ENCODE peak calls at places on chromosomes 2 and 18, in seven cellular contexts. One of them, this sample, is unnamed.

GRCh38 chr2:208101716-208102631 is 22.4 kb downstream of the CRYGD start:
- DNase-seq in upper lobe of right lung: no peak
- DNase-seq in fibroblast of lung: peak; percentile 40
- DNase-seq in H9: no peak
- DNase-seq in A549: no peak
- DNase-seq in tibial nerve: no peak
- DNase-seq in PC-9: no peak
- DNase-seq in this sample: no peak

GRCh38 chr18:49020621-49021021 is 69.9 kb upstream of the SMAD7 start:
- DNase-seq in A549: no peak
- DNase-seq in H9: peak; percentile 25
- DNase-seq in fibroblast of lung: no peak
- DNase-seq in upper lobe of right lung: peak; percentile 62
- DNase-seq in PC-9: peak; percentile 14
- DNase-seq in tibial nerve: no peak
- DNase-seq in this sample: peak; percentile 10

GRCh38 chr2:65722028-65722427 is 289.6 kb upstream of the SPRED2 start:
- DNase-seq in upper lobe of right lung: no peak
- DNase-seq in tibial nerve: peak; percentile 13
- DNase-seq in PC-9: no peak
- DNase-seq in H9: peak; percentile 64
- DNase-seq in A549: no peak
- DNase-seq in fibroblast of lung: peak; percentile 51
- DNase-seq in this sample: peak; percentile 25

GRCh38 chr2:205474746-205475145 is 207.6 kb upstream of the NRP2 start:
- DNase-seq in PC-9: no peak
- DNase-seq in upper lobe of right lung: no peak
- DNase-seq in tibial nerve: no peak
- DNase-seq in fibroblast of lung: no peak
- DNase-seq in H9: no peak
- DNase-seq in A549: no peak
- DNase-seq in this sample: no peak

GRCh38 chr2:100196786-100197494 is 54.5 kb upstream of the AFF3 start:
- DNase-seq in fibroblast of lung: no peak
- DNase-seq in A549: no peak
- DNase-seq in PC-9: no peak
- DNase-seq in tibial nerve: no peak
- DNase-seq in H9: no peak
- DNase-seq in upper lobe of right lung: peak; percentile 28
- DNase-seq in this sample: no peak

GRCh38 chr2:51053213-51053612 is 21.3 kb upstream of the NRXN1 start:
- DNase-seq in PC-9: no peak
- DNase-seq in A549: no peak
- DNase-seq in tibial nerve: no peak
- DNase-seq in H9: no peak
- DNase-seq in fibroblast of lung: no peak
- DNase-seq in upper lobe of right lung: no peak
- DNase-seq in this sample: no peak

GRCh38 chr2:172845008-172845670 is 109.5 kb downstream of the RAPGEF4 start:
- DNase-seq in A549: no peak
- DNase-seq in H9: no peak
- DNase-seq in PC-9: no peak
- DNase-seq in fibroblast of lung: no peak
- DNase-seq in tibial nerve: no peak
- DNase-seq in upper lobe of right lung: no peak
- DNase-seq in this sample: no peak

GRCh38 chr18:42174909-42175308 is 219.9 kb downstream of the PIK3C3 start:
- DNase-seq in H9: peak; percentile 30
- DNase-seq in fibroblast of lung: no peak
- DNase-seq in tibial nerve: no peak
- DNase-seq in A549: no peak
- DNase-seq in upper lobe of right lung: no peak
- DNase-seq in PC-9: no peak
- DNase-seq in this sample: no peak

GRCh38 chr2:160606336-160606735 is 112.7 kb upstream of the RBMS1 start:
- DNase-seq in tibial nerve: no peak
- DNase-seq in A549: no peak
- DNase-seq in PC-9: no peak
- DNase-seq in upper lobe of right lung: no peak
- DNase-seq in H9: no peak
- DNase-seq in fibroblast of lung: no peak
- DNase-seq in this sample: no peak

GRCh38 chr2:185318271-185318724 is 420.3 kb upstream of the FSIP2 start:
- DNase-seq in A549: no peak
- DNase-seq in upper lobe of right lung: no peak
- DNase-seq in fibroblast of lung: no peak
- DNase-seq in tibial nerve: no peak
- DNase-seq in PC-9: no peak
- DNase-seq in H9: no peak
- DNase-seq in this sample: no peak

GRCh38 chr18:13621886-13622619 is 104.3 kb downstream of the FAM210A start:
- DNase-seq in A549: no peak
- DNase-seq in fibroblast of lung: no peak
- DNase-seq in PC-9: no peak
- DNase-seq in H9: no peak
- DNase-seq in upper lobe of right lung: no peak
- DNase-seq in tibial nerve: no peak
- DNase-seq in this sample: no peak

GRCh38 chr2:226001716-226002115 is 602.2 kb downstream of the NYAP2 start:
- DNase-seq in H9: no peak
- DNase-seq in tibial nerve: no peak
- DNase-seq in fibroblast of lung: peak; percentile 41
- DNase-seq in upper lobe of right lung: no peak
- DNase-seq in A549: no peak
- DNase-seq in PC-9: no peak
- DNase-seq in this sample: no peak

GRCh38 chr18:2147424-2147823 is 423.9 kb downstream of the METTL4 start:
- DNase-seq in A549: no peak
- DNase-seq in H9: no peak
- DNase-seq in upper lobe of right lung: no peak
- DNase-seq in PC-9: no peak
- DNase-seq in tibial nerve: no peak
- DNase-seq in fibroblast of lung: no peak
- DNase-seq in this sample: no peak

GRCh38 chr2:240993446-240994160 is 4.8 kb upstream of the SNED1 start:
- DNase-seq in tibial nerve: peak; percentile 8
- DNase-seq in H9: peak; percentile 21
- DNase-seq in upper lobe of right lung: no peak
- DNase-seq in A549: no peak
- DNase-seq in fibroblast of lung: no peak
- DNase-seq in PC-9: no peak
- DNase-seq in this sample: peak; percentile 67

GRCh38 chr2:119616421-119616820 is 62.6 kb upstream of the TMEM177 start:
- DNase-seq in tibial nerve: no peak
- DNase-seq in fibroblast of lung: no peak
- DNase-seq in upper lobe of right lung: no peak
- DNase-seq in A549: no peak
- DNase-seq in PC-9: no peak
- DNase-seq in H9: no peak
- DNase-seq in this sample: no peak

GRCh38 chr18:54684786-54685185 is 93.7 kb downstream of the DYNAP start:
- DNase-seq in PC-9: no peak
- DNase-seq in fibroblast of lung: no peak
- DNase-seq in tibial nerve: no peak
- DNase-seq in A549: no peak
- DNase-seq in upper lobe of right lung: no peak
- DNase-seq in H9: peak; percentile 33
- DNase-seq in this sample: no peak

GRCh38 chr2:54457326-54458023 is 1.3 kb downstream of the SPTBN1 start:
- DNase-seq in A549: peak; percentile 39
- DNase-seq in fibroblast of lung: peak; percentile 17
- DNase-seq in PC-9: peak; percentile 76
- DNase-seq in tibial nerve: no peak
- DNase-seq in H9: peak; percentile 72
- DNase-seq in upper lobe of right lung: peak; percentile 70
- DNase-seq in this sample: peak; percentile 24

GRCh38 chr2:165562235-165562634 is 92.7 kb downstream of the CSRNP3 start:
- DNase-seq in fibroblast of lung: peak; percentile 41
- DNase-seq in upper lobe of right lung: no peak
- DNase-seq in PC-9: no peak
- DNase-seq in A549: no peak
- DNase-seq in tibial nerve: no peak
- DNase-seq in H9: no peak
- DNase-seq in this sample: no peak

GRCh38 chr2:122236152-122236892 is 480.9 kb downstream of the TSN start:
- DNase-seq in fibroblast of lung: peak; percentile 33
- DNase-seq in upper lobe of right lung: no peak
- DNase-seq in H9: no peak
- DNase-seq in A549: peak; percentile 54
- DNase-seq in tibial nerve: no peak
- DNase-seq in PC-9: peak; percentile 36
- DNase-seq in this sample: peak; percentile 62

GRCh38 chr2:144403940-144404339 is 116.0 kb downstream of the ZEB2 start:
- DNase-seq in tibial nerve: no peak
- DNase-seq in PC-9: no peak
- DNase-seq in A549: no peak
- DNase-seq in fibroblast of lung: peak; percentile 35
- DNase-seq in upper lobe of right lung: peak; percentile 60
- DNase-seq in H9: no peak
- DNase-seq in this sample: no peak

GRCh38 chr18:73717570-73717969 is 430.1 kb downstream of the FBXO15 start:
- DNase-seq in A549: no peak
- DNase-seq in fibroblast of lung: no peak
- DNase-seq in H9: no peak
- DNase-seq in PC-9: no peak
- DNase-seq in upper lobe of right lung: no peak
- DNase-seq in tibial nerve: no peak
- DNase-seq in this sample: no peak

GRCh38 chr2:200252661-200253067 is 53.8 kb upstream of the SPATS2L start:
- DNase-seq in upper lobe of right lung: no peak
- DNase-seq in fibroblast of lung: peak; percentile 87
- DNase-seq in PC-9: no peak
- DNase-seq in H9: no peak
- DNase-seq in A549: no peak
- DNase-seq in tibial nerve: no peak
- DNase-seq in this sample: peak; percentile 63

GRCh38 chr2:71240794-71241193 is 13.9 kb upstream of the PAIP2B start:
- DNase-seq in H9: no peak
- DNase-seq in A549: no peak
- DNase-seq in upper lobe of right lung: no peak
- DNase-seq in PC-9: no peak
- DNase-seq in fibroblast of lung: no peak
- DNase-seq in tibial nerve: no peak
- DNase-seq in this sample: no peak

GRCh38 chr2:129791651-129792050 is 187.8 kb upstream of the RAB6C start:
- DNase-seq in upper lobe of right lung: no peak
- DNase-seq in fibroblast of lung: no peak
- DNase-seq in tibial nerve: no peak
- DNase-seq in H9: no peak
- DNase-seq in PC-9: no peak
- DNase-seq in A549: no peak
- DNase-seq in this sample: no peak

GRCh38 chr2:167790189-167790588 is 457.2 kb downstream of the STK39 start:
- DNase-seq in H9: no peak
- DNase-seq in fibroblast of lung: no peak
- DNase-seq in upper lobe of right lung: no peak
- DNase-seq in A549: no peak
- DNase-seq in PC-9: no peak
- DNase-seq in tibial nerve: no peak
- DNase-seq in this sample: no peak

GRCh38 chr2:65316072-65316471 is 88.4 kb downstream of the ACTR2 start:
- DNase-seq in PC-9: no peak
- DNase-seq in fibroblast of lung: peak; percentile 72
- DNase-seq in A549: no peak
- DNase-seq in upper lobe of right lung: no peak
- DNase-seq in tibial nerve: no peak
- DNase-seq in H9: no peak
- DNase-seq in this sample: no peak

GRCh38 chr2:136909777-136910176 is 144.4 kb downstream of the THSD7B start:
- DNase-seq in A549: no peak
- DNase-seq in tibial nerve: no peak
- DNase-seq in fibroblast of lung: no peak
- DNase-seq in upper lobe of right lung: no peak
- DNase-seq in H9: no peak
- DNase-seq in PC-9: no peak
- DNase-seq in this sample: no peak

GRCh38 chr2:227613272-227613660 is 1.4 kb downstream of the SCYGR3 start:
- DNase-seq in H9: no peak
- DNase-seq in fibroblast of lung: no peak
- DNase-seq in A549: no peak
- DNase-seq in tibial nerve: no peak
- DNase-seq in PC-9: peak; percentile 53
- DNase-seq in upper lobe of right lung: no peak
- DNase-seq in this sample: no peak

GRCh38 chr18:21242141-21243040 is at the start of gene GREB1L:
- DNase-seq in H9: peak; percentile 74
- DNase-seq in fibroblast of lung: peak; percentile 21
- DNase-seq in PC-9: peak; percentile 73
- DNase-seq in upper lobe of right lung: peak; percentile 72
- DNase-seq in tibial nerve: peak; percentile 20
- DNase-seq in A549: peak; percentile 40
- DNase-seq in this sample: peak; percentile 84

GRCh38 chr2:6808426-6808825 is 57.3 kb downstream of the CMPK2 start:
- DNase-seq in PC-9: no peak
- DNase-seq in A549: no peak
- DNase-seq in upper lobe of right lung: no peak
- DNase-seq in fibroblast of lung: no peak
- DNase-seq in H9: no peak
- DNase-seq in tibial nerve: no peak
- DNase-seq in this sample: no peak
- H3K4me1 ChIP-seq in PC-9: no peaks in the 10 kb centered on the region
- H3K4me1 ChIP-seq in A549: no peaks in the 10 kb centered on the region
- H3K4me1 ChIP-seq in upper lobe of right lung: no peaks in the 10 kb centered on the region
- H3K4me1 ChIP-seq in fibroblast of lung: no peaks in the 10 kb centered on the region
- H3K4me1 ChIP-seq in H9: peaks cover 13% of the 10 kb centered on the region
- H3K4me1 ChIP-seq in tibial nerve: no peaks in the 10 kb centered on the region
- H3K4me1 ChIP-seq in this sample: no peaks in the 10 kb centered on the region

GRCh38 chr2:39171618-39172017 is 50.8 kb upstream of the SOS1 start:
- DNase-seq in PC-9: no peak
- DNase-seq in upper lobe of right lung: no peak
- DNase-seq in fibroblast of lung: no peak
- DNase-seq in H9: no peak
- DNase-seq in A549: no peak
- DNase-seq in tibial nerve: no peak
- DNase-seq in this sample: no peak
- TF ChIP-seq CTCF in PC-9: no peak
- TF ChIP-seq CTCF in upper lobe of right lung: no peak
- TF ChIP-seq CTCF in fibroblast of lung: no peak
- TF ChIP-seq CTCF in H9: no peak
- TF ChIP-seq CTCF in A549: no peak
- TF ChIP-seq CTCF in tibial nerve: no peak
- TF ChIP-seq CTCF in this sample: no peak

GRCh38 chr2:62198237-62198633 is 2.3 kb downstream of the B3GNT2 start:
- DNase-seq in upper lobe of right lung: no peak
- DNase-seq in fibroblast of lung: no peak
- DNase-seq in H9: no peak
- DNase-seq in PC-9: no peak
- DNase-seq in tibial nerve: no peak
- DNase-seq in A549: no peak
- DNase-seq in this sample: no peak
- H3K4me1 ChIP-seq in upper lobe of right lung: peaks cover 58% of the 10 kb centered on the region
- H3K4me1 ChIP-seq in fibroblast of lung: peaks cover 2% of the 10 kb centered on the region
- H3K4me1 ChIP-seq in H9: peaks cover 9% of the 10 kb centered on the region
- H3K4me1 ChIP-seq in PC-9: peaks cover 34% of the 10 kb centered on the region
- H3K4me1 ChIP-seq in tibial nerve: no peaks in the 10 kb centered on the region
- H3K4me1 ChIP-seq in A549: peaks cover 30% of the 10 kb centered on the region
- H3K4me1 ChIP-seq in this sample: peaks cover 30% of the 10 kb centered on the region

GRCh38 chr18:67705748-67706147 is 189.2 kb upstream of the DSEL start:
- DNase-seq in PC-9: no peak
- DNase-seq in upper lobe of right lung: no peak
- DNase-seq in H9: no peak
- DNase-seq in tibial nerve: no peak
- DNase-seq in fibroblast of lung: peak; percentile 20
- DNase-seq in A549: no peak
- DNase-seq in this sample: no peak
- TF ChIP-seq CTCF in PC-9: no peak
- TF ChIP-seq CTCF in upper lobe of right lung: no peak
- TF ChIP-seq CTCF in H9: peak; percentile 55
- TF ChIP-seq CTCF in tibial nerve: no peak
- TF ChIP-seq CTCF in fibroblast of lung: no peak
- TF ChIP-seq CTCF in A549: no peak
- TF ChIP-seq CTCF in this sample: no peak